ENCODE peak calls at places on chromosomes 6 and 20, in four cellular contexts. U is H9, G is stomach, X is tibial artery. H is an unnamed sample.

GRCh38 chr6:69138893-69139494 is 503.9 kb downstream of the ADGRB3 start:
- DNase-seq in U (no peak), G (no peak), X (no peak), H (peak; percentile 17)

GRCh38 chr6:158170656-158171081 is 2.5 kb downstream of the GTF2H5 start:
- DNase-seq in U (no peak), G (no peak), X (no peak), H (peak; percentile 82)

GRCh38 chr20:64214113-64214512 is 41.4 kb upstream of the PCMTD2 start:
- DNase-seq in U (no peak), G (no peak), X (no peak), H (no peak)

GRCh38 chr20:1328680-1329330 is at the start of gene SDCBP2:
- DNase-seq in U (peak; percentile 18), G (peak; percentile 89), X (no peak), H (no peak)

GRCh38 chr6:36244641-36245280 is 25.1 kb upstream of the PNPLA1 start:
- DNase-seq in U (peak; percentile 86), G (no peak), X (no peak), H (no peak)

GRCh38 chr20:45459606-45460005 is 9.9 kb upstream of the WFDC2 start:
- DNase-seq in U (no peak), G (no peak), X (no peak), H (no peak)

GRCh38 chr6:45617441-45617840 is 239.7 kb upstream of the SUPT3H start:
- DNase-seq in U (no peak), G (no peak), X (no peak), H (no peak)

GRCh38 chr6:29509239-29509638 is 21.5 kb upstream of the MAS1L start:
- DNase-seq in U (peak; percentile 6), G (no peak), X (no peak), H (no peak)

GRCh38 chr6:133432021-133432989 is 191.1 kb downstream of the EYA4 start:
- DNase-seq in U (peak; percentile 65), G (no peak), X (no peak), H (no peak)

GRCh38 chr6:132816665-132817064 is 2.3 kb downstream of the RPS12 start:
- DNase-seq in U (no peak), G (no peak), X (no peak), H (no peak)

GRCh38 chr6:117449549-117450439 is 24.1 kb upstream of the ROS1 start:
- DNase-seq in U (peak; percentile 46), G (peak; percentile 58), X (peak; percentile 40), H (peak; percentile 52)

DNA sequence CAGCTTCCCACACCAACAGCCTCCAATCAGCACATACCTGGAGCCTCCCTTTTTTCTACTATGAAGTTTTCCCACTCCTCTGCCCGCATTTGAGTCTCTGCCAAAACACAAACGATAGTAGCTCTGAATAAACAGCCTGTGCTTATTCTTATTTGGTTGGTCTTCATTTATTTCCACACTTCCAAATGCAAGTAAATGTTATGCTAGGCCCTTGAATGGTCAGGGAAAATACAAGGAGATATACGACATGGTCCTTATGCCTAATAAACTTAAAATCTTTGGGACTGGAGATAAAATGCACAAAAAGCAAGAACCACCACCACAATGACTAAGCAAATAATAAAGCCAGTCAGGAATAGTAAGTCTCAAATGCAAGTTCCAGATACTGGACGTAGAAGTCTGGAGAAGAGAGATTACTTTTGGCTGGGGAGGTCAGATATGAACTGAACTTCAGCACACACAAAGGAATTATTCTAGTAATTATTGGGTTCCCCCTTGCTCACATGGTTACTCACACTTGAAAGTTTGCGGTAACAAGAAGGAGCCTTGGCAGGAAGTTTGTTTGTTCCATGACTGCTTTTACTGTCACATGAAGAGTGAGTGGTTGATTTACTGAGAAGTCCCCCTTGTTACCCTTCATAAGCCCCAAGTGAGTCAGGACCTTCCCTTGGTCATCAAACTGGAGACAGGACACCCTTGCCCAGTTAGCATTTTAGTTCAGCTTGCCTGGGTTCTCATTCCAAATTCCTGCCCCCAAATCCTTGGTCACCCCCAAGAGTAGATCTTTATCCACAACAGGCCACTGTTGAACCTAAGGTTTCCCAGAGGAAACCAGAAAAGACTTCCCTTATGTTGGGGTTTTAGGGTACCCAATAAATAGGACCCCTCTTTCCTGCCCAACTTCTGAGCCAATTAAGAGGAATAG is 511.2 kb upstream of the JARID2 start:
- DNase-seq in U (no peak), G (no peak), X (no peak), H (no peak)
- H3K4me1 ChIP-seq in U (peaks cover 13% of the 10 kb centered on the region), G (peaks cover 5% of the 10 kb centered on the region), X (no peaks in the 10 kb centered on the region), H (peaks cover 37% of the 10 kb centered on the region)

GRCh38 chr6:20191951-20192350 is 20.3 kb downstream of the MBOAT1 start:
- DNase-seq in U (no peak), G (no peak), X (no peak), H (no peak)

GRCh38 chr6:20192625-20193024 is 19.6 kb downstream of the MBOAT1 start:
- DNase-seq in U (no peak), G (no peak), X (no peak), H (no peak)

GRCh38 chr6:20186981-20187380 is 25.3 kb downstream of the MBOAT1 start:
- DNase-seq in U (no peak), G (no peak), X (no peak), H (no peak)

GRCh38 chr6:20182926-20183521 is 29.2 kb downstream of the MBOAT1 start:
- DNase-seq in U (no peak), G (peak; percentile 93), X (no peak), H (peak; percentile 67)

GRCh38 chr6:20188630-20189075 is 23.6 kb downstream of the MBOAT1 start:
- DNase-seq in U (no peak), G (no peak), X (no peak), H (no peak)
- H3K27ac ChIP-seq in U (no peak overlapping the region), G (no peak overlapping the region), X (no peak overlapping the region), H (no peak overlapping the region)

GRCh38 chr6:12039540-12040459 is 27.7 kb downstream of the HIVEP1 start:
- DNase-seq in U (no peak), G (no peak), X (no peak), H (no peak)
- TF ChIP-seq CTCF in U (peak; percentile 21), G (no peak), X (no peak), H (peak; percentile 32)

GRCh38 chr20:33994624-33994913 is 858 bp downstream of the RALY start:
- DNase-seq in U (no peak), G (no peak), X (no peak), H (no peak)
- H3K4me1 ChIP-seq in U (peaks cover 8% of the 10 kb centered on the region), G (peaks cover 71% of the 10 kb centered on the region), X (no peaks in the 10 kb centered on the region), H (peaks cover 10% of the 10 kb centered on the region)

DNA sequence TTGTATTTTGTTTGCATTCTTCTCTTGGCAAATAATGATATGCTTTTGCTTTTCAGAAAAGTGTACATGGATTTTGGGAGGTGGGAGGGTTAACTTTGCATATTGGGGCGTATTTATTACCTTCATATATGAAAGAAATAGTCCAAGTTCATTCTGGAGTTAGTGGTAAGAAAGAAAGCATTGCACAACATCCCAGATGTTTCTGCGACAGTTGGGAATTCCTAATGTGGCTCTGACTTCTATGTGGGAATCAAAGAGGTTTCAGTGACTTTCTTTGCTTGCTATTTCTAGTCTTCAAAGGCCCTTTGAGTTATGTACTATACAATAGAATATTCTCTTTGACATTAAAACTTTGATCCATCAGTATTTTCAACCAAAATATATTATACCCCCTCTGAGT is 78.1 kb downstream of the MMUT start:
- DNase-seq in U (no peak), G (no peak), X (no peak), H (no peak)
- H3K27ac ChIP-seq in U (no peak overlapping the region), G (no peak overlapping the region), X (no peak overlapping the region), H (no peak overlapping the region)

GRCh38 chr6:24935323-24935722 is 437 bp downstream of the RIPOR2 start:
- DNase-seq in U (no peak), G (no peak), X (no peak), H (no peak)

GRCh38 chr6:24933868-24934401 is 1.8 kb downstream of the RIPOR2 start:
- DNase-seq in U (peak; percentile 70), G (no peak), X (no peak), H (no peak)

GRCh38 chr6:24936641-24937317 is 1.0 kb upstream of the RIPOR2 start:
- DNase-seq in U (no peak), G (no peak), X (no peak), H (no peak)

GRCh38 chr6:24933266-24933665 is 2.5 kb downstream of the RIPOR2 start:
- DNase-seq in U (no peak), G (no peak), X (no peak), H (no peak)

DNA sequence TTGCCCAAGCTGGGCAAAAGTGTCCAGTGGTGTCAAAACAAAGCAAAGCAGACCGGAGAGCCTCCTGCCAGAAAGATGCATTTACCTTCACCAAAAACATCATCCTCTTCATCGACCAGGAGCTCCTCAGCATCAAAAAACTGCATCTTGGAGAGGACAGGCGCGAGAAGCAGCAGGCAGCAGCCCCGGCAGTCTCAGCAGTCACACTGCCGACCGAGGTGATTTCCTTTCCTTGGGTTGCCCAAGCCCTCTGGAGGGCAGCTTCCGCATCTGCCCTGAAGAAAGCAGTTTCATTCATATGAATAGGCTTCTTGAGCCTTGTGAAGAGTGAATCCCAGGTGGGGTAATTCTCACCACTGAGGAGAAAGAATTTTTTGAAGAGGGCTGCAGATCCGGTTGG is at the start of gene RIPOR2:
- DNase-seq in U (peak; percentile 85), G (peak; percentile 56), X (no peak), H (no peak)
- TF ChIP-seq CTCF in U (peak; percentile 62), G (no peak), X (no peak), H (no peak)

GRCh38 chr20:57615472-57615855 is 4.8 kb downstream of the ZBP1 start:
- DNase-seq in U (no peak), G (no peak), X (no peak), H (no peak)

GRCh38 chr20:57618766-57619052 is 1.5 kb downstream of the ZBP1 start:
- DNase-seq in U (no peak), G (no peak), X (no peak), H (no peak)

GRCh38 chr20:57618091-57618765 is 2.0 kb downstream of the ZBP1 start:
- DNase-seq in U (no peak), G (no peak), X (no peak), H (peak; percentile 40)

GRCh38 chr20:57616143-57616951 is 3.9 kb downstream of the ZBP1 start:
- DNase-seq in U (no peak), G (no peak), X (no peak), H (no peak)

GRCh38 chr20:57617079-57617795 is 3.0 kb downstream of the ZBP1 start:
- DNase-seq in U (no peak), G (no peak), X (no peak), H (no peak)
- H3K4me1 ChIP-seq in U (no peaks in the 10 kb centered on the region), G (no peaks in the 10 kb centered on the region), X (no peaks in the 10 kb centered on the region), H (peaks cover 11% of the 10 kb centered on the region)

GRCh38 chr6:166618251-166618650 is 8.8 kb downstream of the RPS6KA2 start:
- DNase-seq in U (no peak), G (no peak), X (no peak), H (no peak)
- H3K27ac ChIP-seq in U (no peak overlapping the region), G (no peak overlapping the region), X (no peak overlapping the region), H (no peak overlapping the region)

H was measured in foreskin keratinocyte.